ENCODE peak calls at places on chromosomes 7 and 10, in six cellular contexts. U is GM13976, V is colonic mucosa, Q is foreskin fibroblast, N is kidney epithelial cell, C is heart left ventricle. J is an unnamed sample.

GRCh38 chr10:58358947-58359346 is 24.1 kb downstream of the UBE2D1 start:
- DNase-seq in Q (no peak), C (no peak), U (no peak), N (no peak), V (no peak), J (no peak)

GRCh38 chr10:79322616-79323566 is 24.4 kb upstream of the PPIF start:
- DNase-seq in C (peak), N (no peak), V (peak), Q (peak), U (peak), J (no peak)

GRCh38 chr7:15853832-15854470 is 167.5 kb upstream of the MEOX2 start:
- DNase-seq in N (peak), Q (peak), V (no peak), C (no peak), U (no peak), J (no peak)

GRCh38 chr7:102431617-102432298 is 1.6 kb upstream of the ORAI2 start:
- DNase-seq in V (peak), N (no peak), Q (peak), C (no peak), U (peak), J (no peak)

GRCh38 chr10:75197906-75198305 is 12.7 kb upstream of the VDAC2 start:
- DNase-seq in U (no peak), C (no peak), V (no peak), Q (no peak), N (no peak), J (no peak)

GRCh38 chr7:29019275-29019820 is 61.2 kb upstream of the TRIL start:
- DNase-seq in N (no peak), C (no peak), Q (peak), U (no peak), V (no peak), J (no peak)

GRCh38 chr7:148914208-148914777 is 30.2 kb upstream of the EZH2 start:
- DNase-seq in U (peak), V (no peak), N (peak), C (no peak), Q (peak), J (no peak)

GRCh38 chr10:70866424-70866823 is 21.9 kb downstream of the PCBD1 start:
- DNase-seq in U (no peak), C (no peak), N (no peak), V (no peak), Q (no peak), J (no peak)

GRCh38 chr7:148261996-148262688 is 328.4 kb upstream of the C7orf33 start:
- DNase-seq in Q (no peak), V (no peak), U (no peak), N (no peak), C (no peak), J (no peak)

GRCh38 chr10:59536151-59536550 is 173.5 kb downstream of the SLC16A9 start:
- DNase-seq in Q (peak), N (peak), C (no peak), U (no peak), V (no peak), J (no peak)

GRCh38 chr10:20839910-20840309 is 57.2 kb downstream of the NEBL start:
- DNase-seq in V (no peak), U (no peak), Q (no peak), C (no peak), N (no peak), J (no peak)

GRCh38 chr10:97718659-97719142 is 5.2 kb downstream of the MARVELD1 start:
- DNase-seq in C (no peak), N (no peak), U (no peak), V (peak), Q (peak), J (no peak)

GRCh38 chr10:117804470-117805011 is 242.2 kb downstream of the RAB11FIP2 start:
- DNase-seq in V (no peak), U (no peak), C (no peak), Q (peak), N (peak), J (no peak)

GRCh38 chr10:101778151-101778780 is 2.4 kb upstream of the FGF8 start:
- DNase-seq in C (no peak), N (no peak), U (peak), Q (no peak), V (no peak), J (no peak)

GRCh38 chr7:106112118-106112971 is at the start of gene SYPL1:
- DNase-seq in C (peak), Q (peak), V (peak), N (peak), U (peak), J (peak)
- TF ChIP-seq CTCF in C (no peak), Q (no peak), V (no peak), N (no peak), U (no peak), J (no peak)

GRCh38 chr10:114691442-114691941 is 33.4 kb upstream of the ABLIM1 start:
- DNase-seq in Q (peak), U (no peak), N (no peak), C (no peak), V (no peak), J (no peak)

GRCh38 chr10:114698271-114699185 is 40.5 kb upstream of the ABLIM1 start:
- DNase-seq in U (no peak), C (no peak), V (no peak), Q (peak), N (no peak), J (no peak)

GRCh38 chr10:114694062-114694461 is 36.0 kb upstream of the ABLIM1 start:
- DNase-seq in V (no peak), U (no peak), N (no peak), Q (no peak), C (no peak), J (no peak)

GRCh38 chr10:114697061-114697598 is 39.1 kb upstream of the ABLIM1 start:
- DNase-seq in U (no peak), N (peak), C (peak), V (no peak), Q (peak), J (no peak)

GRCh38 chr10:114694735-114695134 is 36.7 kb upstream of the ABLIM1 start:
- DNase-seq in Q (peak), C (no peak), U (peak), V (peak), N (no peak), J (no peak)
- TF ChIP-seq CTCF in Q (peak), C (peak), U (peak), V (peak), N (peak), J (peak)

DNA sequence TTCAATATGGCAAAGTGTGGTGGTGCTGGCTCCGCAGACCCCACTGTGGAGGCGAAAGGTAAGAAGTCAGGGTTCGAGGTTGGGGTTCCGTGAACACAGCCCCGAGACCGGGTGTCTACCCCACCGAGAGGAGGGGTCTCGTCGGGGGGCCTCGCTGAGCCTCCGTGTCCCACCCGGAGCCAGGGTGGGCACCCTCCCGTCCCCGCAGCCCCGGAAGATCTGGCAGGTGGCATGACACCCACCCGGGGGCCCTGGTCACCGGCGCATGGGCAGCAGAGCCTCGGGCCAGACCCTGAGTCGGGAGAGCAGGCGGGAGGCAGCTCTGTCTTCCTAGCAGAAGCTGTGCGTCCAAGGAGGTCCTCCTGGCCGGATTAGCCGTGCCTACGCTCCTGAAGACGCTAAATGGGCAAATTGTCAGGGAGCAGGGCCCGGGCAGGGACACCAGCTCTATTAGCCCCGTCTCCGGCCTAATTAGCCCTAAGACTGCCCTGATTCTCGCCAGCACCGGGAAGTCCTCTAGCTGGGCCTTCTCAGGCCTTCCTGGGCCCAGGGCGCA is 56.4 kb downstream of the UNCX start:
- DNase-seq in N (no peak), U (no peak), Q (no peak), C (no peak), V (no peak), J (no peak)
- TF ChIP-seq CTCF in N (no peak), U (no peak), Q (no peak), C (no peak), V (no peak), J (no peak)

GRCh38 chr7:27810186-27810585 is 70.2 kb downstream of the TAX1BP1 start:
- DNase-seq in N (no peak), V (no peak), U (no peak), C (no peak), Q (no peak), J (no peak)
- TF ChIP-seq CTCF in N (no peak), V (no peak), U (no peak), C (no peak), Q (no peak), J (no peak)

DNA sequence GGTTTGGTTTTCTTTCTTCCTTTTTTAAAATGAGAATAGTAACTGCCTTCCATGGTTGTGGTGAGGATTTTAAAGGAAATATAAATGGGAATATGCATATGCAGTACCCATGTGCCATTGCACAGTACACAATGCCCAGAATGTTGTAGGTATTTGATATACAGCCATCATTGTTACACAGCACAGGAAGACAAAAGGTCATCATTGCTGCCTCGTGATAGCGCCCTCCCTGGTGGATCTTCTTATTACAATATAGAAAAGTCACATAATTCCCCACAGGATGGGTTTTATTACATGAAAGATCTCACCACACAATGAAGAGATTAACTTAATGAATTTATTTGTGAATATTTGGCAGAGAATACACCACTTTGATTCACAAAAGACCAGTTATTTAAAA is 76.5 kb downstream of the PPP1R17 start:
- DNase-seq in U (no peak), N (no peak), V (no peak), C (no peak), Q (no peak), J (no peak)
- TF ChIP-seq CTCF in U (no peak), N (peak), V (no peak), C (no peak), Q (peak), J (peak)

GRCh38 chr7:45001826-45002225 is 1.8 kb downstream of the CCM2 start:
- DNase-seq in N (no peak), U (no peak), Q (no peak), V (no peak), C (no peak), J (no peak)

GRCh38 chr7:44998153-44998871 is 1.7 kb upstream of the CCM2 start:
- DNase-seq in N (no peak), C (no peak), V (no peak), U (no peak), Q (no peak), J (no peak)

GRCh38 chr7:45001138-45001694 is 1.2 kb downstream of the CCM2 start:
- DNase-seq in V (peak), N (no peak), Q (peak), U (no peak), C (no peak), J (no peak)

GRCh38 chr7:45000096-45001032 is at the start of gene CCM2:
- DNase-seq in N (no peak), V (peak), C (peak), Q (peak), U (no peak), J (no peak)

DNA sequence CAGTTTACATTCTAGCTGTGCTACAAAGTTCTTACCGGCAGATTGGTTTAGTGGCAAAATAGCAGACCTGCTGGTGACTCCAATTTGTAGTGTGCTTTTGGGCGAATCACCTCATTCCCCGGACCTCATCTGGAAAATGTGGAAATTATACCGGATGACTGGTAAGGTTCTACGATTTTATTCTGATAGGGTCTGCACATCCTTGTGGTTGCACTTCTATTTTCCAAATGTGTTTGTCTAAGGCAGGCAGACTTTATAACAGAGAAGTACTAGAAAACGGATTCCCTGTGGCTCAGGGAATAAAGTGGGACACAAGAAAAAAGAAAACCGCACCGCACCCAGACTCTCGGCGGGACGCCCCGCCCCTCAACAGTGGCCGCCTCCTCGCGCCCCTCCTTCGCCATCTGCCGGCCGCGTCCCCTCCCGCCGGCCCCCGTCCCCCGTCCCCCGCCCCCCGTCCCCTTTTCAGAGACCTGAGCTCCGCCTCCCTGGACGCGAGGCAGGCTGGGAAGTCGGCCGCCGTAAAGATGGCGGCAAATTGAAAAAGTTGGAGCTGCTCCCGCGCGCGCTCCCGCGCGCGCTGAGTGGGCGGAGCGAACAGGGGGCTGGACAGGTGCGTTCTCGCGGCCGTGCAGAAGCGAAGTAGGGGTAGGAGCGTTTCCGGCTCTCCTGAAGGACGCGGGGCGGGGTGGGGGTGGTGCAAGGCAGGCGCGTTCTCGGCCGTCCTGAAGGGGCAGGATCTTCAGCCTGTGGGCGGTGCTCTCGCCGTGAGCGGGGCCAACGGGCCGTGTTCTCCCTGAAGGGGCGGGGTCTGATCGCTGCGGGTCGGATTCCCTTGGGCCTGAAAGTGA is 531 bp upstream of the CCM2 start:
- DNase-seq in Q (peak), C (peak), V (peak), N (peak), U (peak), J (peak)
- TF ChIP-seq CTCF in Q (no peak), C (peak), V (no peak), N (no peak), U (no peak), J (peak)

GRCh38 chr10:49068209-49068608 is 47.1 kb downstream of the VSTM4 start:
- DNase-seq in Q (no peak), N (no peak), C (no peak), V (no peak), U (no peak), J (no peak)

GRCh38 chr10:49071221-49071761 is 44.0 kb downstream of the VSTM4 start:
- DNase-seq in C (no peak), Q (no peak), U (no peak), N (no peak), V (peak), J (no peak)

GRCh38 chr10:49070701-49071100 is 44.6 kb downstream of the VSTM4 start:
- DNase-seq in U (no peak), N (no peak), V (peak), C (no peak), Q (no peak), J (no peak)

GRCh38 chr10:49068672-49069217 is 46.6 kb downstream of the VSTM4 start:
- DNase-seq in V (no peak), U (no peak), N (no peak), C (no peak), Q (no peak), J (no peak)

DNA sequence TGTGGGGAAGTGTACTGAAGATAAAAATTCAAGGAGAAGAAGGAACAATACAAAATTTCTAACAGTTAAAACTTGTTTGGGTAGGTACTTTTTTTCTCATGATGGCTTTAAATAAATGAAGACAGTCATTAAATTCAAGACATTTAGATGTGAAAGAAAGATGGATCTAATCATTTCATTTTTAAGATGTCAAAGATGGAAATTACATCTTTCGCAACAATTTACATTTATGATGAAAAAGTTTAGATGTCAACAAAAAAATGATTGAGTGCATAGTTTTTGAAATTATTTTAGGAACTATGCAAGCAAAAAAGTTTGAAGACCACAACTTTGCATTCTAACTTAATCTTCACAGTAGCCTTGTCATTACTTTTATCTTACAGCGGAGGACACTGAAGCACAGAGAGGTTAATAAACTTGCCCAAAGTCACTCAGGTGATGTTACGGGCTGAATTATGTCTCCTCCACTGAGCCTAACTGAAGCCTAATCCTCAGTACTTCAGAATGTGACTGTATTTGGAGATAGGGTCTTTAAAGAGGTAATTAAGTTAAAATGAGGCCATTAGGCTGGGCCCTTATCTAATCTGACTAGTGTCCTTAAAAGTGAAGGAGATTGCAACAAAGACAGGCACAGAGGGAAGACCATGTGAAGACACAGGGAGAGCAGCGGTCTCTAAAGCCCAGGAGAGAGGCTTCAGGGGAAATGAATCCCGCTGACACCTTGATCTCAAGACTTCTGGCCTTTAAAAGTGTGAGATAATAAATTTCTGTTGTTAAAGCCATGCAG is 48.2 kb downstream of the VSTM4 start:
- DNase-seq in U (no peak), Q (no peak), V (no peak), N (no peak), C (no peak), J (no peak)
- TF ChIP-seq CTCF in U (no peak), Q (no peak), V (no peak), N (no peak), C (no peak), J (no peak)

DNA sequence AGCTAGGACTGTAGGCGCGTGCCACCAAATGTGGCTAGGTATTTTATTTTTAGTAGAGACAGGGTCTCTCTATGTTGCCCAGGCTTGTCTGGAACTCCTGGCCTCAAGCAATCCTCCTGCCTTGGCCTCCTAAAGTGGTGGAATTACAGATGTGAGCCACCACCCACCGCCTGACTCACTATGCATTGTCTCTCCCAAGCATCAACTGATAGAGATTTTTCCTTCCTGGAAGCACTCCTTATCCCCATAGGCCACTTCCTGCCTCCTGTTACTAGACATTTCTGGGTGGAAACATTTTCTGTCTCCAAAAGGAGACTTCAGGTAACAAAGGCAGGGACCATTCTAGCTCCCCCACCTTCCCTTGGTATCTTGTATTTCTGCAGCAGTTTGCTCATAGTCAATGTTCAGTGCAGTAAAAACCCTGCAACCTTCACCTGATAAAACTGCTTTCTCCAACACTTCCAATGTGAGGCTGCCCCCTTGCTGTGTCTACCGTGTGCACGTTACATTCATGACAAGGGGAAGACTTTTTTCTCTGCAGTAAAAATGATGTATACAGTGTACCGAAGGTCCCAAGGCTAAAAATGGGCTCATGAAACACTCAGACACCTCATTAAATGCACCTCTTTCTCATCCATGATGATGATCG is 84.9 kb downstream of the NHLRC2 start:
- DNase-seq in V (no peak), Q (no peak), C (no peak), N (no peak), U (no peak), J (no peak)
- TF ChIP-seq CTCF in V (no peak), Q (no peak), C (no peak), N (no peak), U (no peak), J (no peak)

GRCh38 chr7:139703468-139704307 is 74.1 kb downstream of the HIPK2 start:
- DNase-seq in V (no peak), U (no peak), Q (no peak), C (no peak), N (no peak), J (no peak)

GRCh38 chr7:139702811-139703467 is 74.9 kb downstream of the HIPK2 start:
- DNase-seq in C (no peak), Q (no peak), U (peak), V (no peak), N (no peak), J (no peak)

GRCh38 chr7:139700505-139701235 is 77.1 kb downstream of the HIPK2 start:
- DNase-seq in Q (no peak), U (no peak), C (no peak), V (no peak), N (no peak), J (no peak)

GRCh38 chr7:139701908-139702307 is 75.9 kb downstream of the HIPK2 start:
- DNase-seq in V (no peak), U (no peak), Q (no peak), N (no peak), C (no peak), J (no peak)

GRCh38 chr7:139702313-139702731 is 75.5 kb downstream of the HIPK2 start:
- DNase-seq in C (no peak), U (no peak), Q (no peak), N (no peak), V (no peak), J (no peak)
- TF ChIP-seq CTCF in C (no peak), U (no peak), Q (no peak), N (no peak), V (no peak), J (no peak)

DNA sequence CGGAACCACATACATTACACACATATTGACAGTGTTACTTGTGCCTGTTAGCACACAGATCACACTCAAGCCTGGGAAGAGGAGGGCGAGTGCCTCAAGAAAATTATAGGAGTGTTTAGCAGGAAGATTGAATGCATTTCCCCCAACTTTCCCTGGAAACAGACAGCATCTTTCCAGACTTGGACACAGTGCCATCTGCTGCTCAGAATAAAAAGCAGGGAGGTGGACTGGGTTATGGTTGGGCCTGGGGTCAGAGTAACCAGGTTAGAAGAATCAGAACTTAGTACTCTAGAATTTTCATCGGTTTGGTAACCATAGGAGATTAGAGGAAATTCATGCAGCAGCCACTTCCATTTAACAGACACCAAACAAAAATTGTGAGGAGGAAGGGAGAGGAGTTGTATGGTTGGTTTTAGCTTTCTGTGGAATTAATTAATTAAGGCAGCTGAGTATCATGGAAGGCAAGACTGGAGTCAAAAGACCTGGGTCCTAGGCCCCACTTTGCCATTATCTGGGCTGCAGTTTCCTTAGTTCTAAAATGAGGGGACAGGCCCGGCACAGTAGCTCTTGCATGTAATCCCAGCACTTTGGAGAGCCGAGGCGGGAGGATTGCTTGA is 43.4 kb upstream of the OPTN start:
- DNase-seq in N (no peak), V (no peak), Q (peak), C (no peak), U (no peak), J (no peak)
- TF ChIP-seq CTCF in N (peak), V (peak), Q (peak), C (peak), U (peak), J (peak)